ENCODE peak calls at places on chromosomes 16 and 17, in four cellular contexts. C, E, Y and D are unnamed samples.

GRCh38 chr16:84952335-84953050 is 58.8 kb downstream of the ZDHHC7 start:
- DNase-seq in C (peak; percentile 79), E (peak; percentile 80), Y (peak; percentile 88), D (peak; percentile 17)

GRCh38 chr17:40104570-40105471 is 4.4 kb upstream of the NR1D1 start:
- DNase-seq in C (no peak), E (peak; percentile 45), Y (no peak), D (no peak)

GRCh38 chr16:15846510-15846909 is 10.3 kb downstream of the MYH11 start:
- DNase-seq in C (no peak), E (no peak), Y (no peak), D (no peak)

GRCh38 chr16:85491798-85492616 is 121.1 kb upstream of the GSE1 start:
- DNase-seq in C (no peak), E (no peak), Y (peak; percentile 91), D (no peak)

GRCh38 chr16:84929421-84930297 is 81.7 kb downstream of the ZDHHC7 start:
- DNase-seq in C (peak; percentile 17), E (no peak), Y (no peak), D (no peak)

GRCh38 chr16:71903608-71904007 is 8.3 kb downstream of the IST1 start:
- DNase-seq in C (no peak), E (no peak), Y (no peak), D (no peak)

GRCh38 chr16:12239226-12239625 is 262.7 kb downstream of the SNX29 start:
- DNase-seq in C (no peak), E (no peak), Y (no peak), D (no peak)

GRCh38 chr16:21199607-21200218 is 11.7 kb downstream of the ZP2 start:
- DNase-seq in C (no peak), E (no peak), Y (no peak), D (no peak)

GRCh38 chr17:7220593-7221280 is 999 bp downstream of the ACADVL start:
- DNase-seq in C (peak; percentile 35), E (peak; percentile 77), Y (no peak), D (peak; percentile 4)

GRCh38 chr16:11233727-11234376 is 22.2 kb downstream of the SOCS1 start:
- DNase-seq in C (no peak), E (peak; percentile 80), Y (no peak), D (peak; percentile 62)

GRCh38 chr17:63116967-63117366 is 150.9 kb downstream of the TANC2 start:
- DNase-seq in C (no peak), E (no peak), Y (no peak), D (no peak)

GRCh38 chr17:67615011-67615561 is 102.7 kb upstream of the NOL11 start:
- DNase-seq in C (no peak), E (no peak), Y (no peak), D (no peak)

GRCh38 chr17:42698736-42699414 is 16.5 kb downstream of the CNTNAP1 start:
- DNase-seq in C (no peak), E (no peak), Y (no peak), D (no peak)

GRCh38 chr16:4373909-4374742 is 2.5 kb downstream of the VASN start:
- DNase-seq in C (no peak), E (no peak), Y (peak; percentile 94), D (no peak)

GRCh38 chr17:78430892-78431691 is 52.6 kb downstream of the PGS1 start:
- DNase-seq in C (no peak), E (no peak), Y (no peak), D (no peak)

GRCh38 chr16:56517206-56517605 is 2.6 kb downstream of the BBS2 start:
- DNase-seq in C (no peak), E (no peak), Y (no peak), D (no peak)

GRCh38 chr16:55294947-55295346 is 29.1 kb upstream of the IRX6 start:
- DNase-seq in C (no peak), E (no peak), Y (no peak), D (no peak)